ENCODE peak calls at places on chromosome 19, in five cellular contexts. N is Peyer's patch, A is breast epithelium, W is psoas muscle, F is colonic mucosa. I is an unnamed sample. For H3K36me3 and H3K9me3, the result is how much of the 10 kb centered on the place peaks cover.

GRCh38 chr19:56015756-56016155 is 29.2 kb downstream of the NLRP5 start:
- DNase-seq in A (no peak), N (no peak), W (no peak), F (no peak), I (no peak)

GRCh38 chr19:50419580-50420035 is 870 bp downstream of the SPIB start:
- DNase-seq in A (no peak), N (no peak), W (peak), F (no peak), I (no peak)

GRCh38 chr19:50417850-50418185 is 920 bp upstream of the SPIB start:
- DNase-seq in W (no peak), N (no peak), F (no peak), A (no peak), I (no peak)

GRCh38 chr19:44476559-44477408 is 23.5 kb downstream of the ZNF180 start:
- DNase-seq in F (no peak), A (no peak), N (no peak), W (no peak), I (no peak)

GRCh38 chr19:54209058-54209747 is 8.5 kb downstream of the RPS9 start:
- DNase-seq in W (no peak), N (no peak), A (no peak), F (no peak), I (peak)

GRCh38 chr19:30924670-30925069 is 424.6 kb downstream of the TSHZ3 start:
- DNase-seq in W (no peak), N (no peak), A (no peak), F (no peak), I (no peak)

GRCh38 chr19:4539697-4540581 is at the start of gene LRG1:
- DNase-seq in N (peak), F (peak), W (no peak), A (no peak), I (peak)

GRCh38 chr19:18537431-18537830 is 5.9 kb downstream of the FKBP8 start:
- DNase-seq in N (no peak), A (no peak), W (no peak), F (no peak), I (no peak)

GRCh38 chr19:42184401-42184861 is 33.0 kb downstream of the DEDD2 start:
- DNase-seq in N (peak), F (peak), A (peak), W (peak), I (peak)

GRCh38 chr19:41811036-41811435 is 14.6 kb downstream of the CEACAM3 start:
- DNase-seq in F (no peak), W (no peak), A (no peak), N (no peak), I (no peak)

GRCh38 chr19:2195361-2195760 is 31.6 kb downstream of the DOT1L start:
- DNase-seq in A (no peak), N (no peak), F (no peak), W (no peak), I (no peak)
- TF ChIP-seq CTCF in A (no peak), N (no peak), F (no peak), W (no peak), I (no peak)

DNA sequence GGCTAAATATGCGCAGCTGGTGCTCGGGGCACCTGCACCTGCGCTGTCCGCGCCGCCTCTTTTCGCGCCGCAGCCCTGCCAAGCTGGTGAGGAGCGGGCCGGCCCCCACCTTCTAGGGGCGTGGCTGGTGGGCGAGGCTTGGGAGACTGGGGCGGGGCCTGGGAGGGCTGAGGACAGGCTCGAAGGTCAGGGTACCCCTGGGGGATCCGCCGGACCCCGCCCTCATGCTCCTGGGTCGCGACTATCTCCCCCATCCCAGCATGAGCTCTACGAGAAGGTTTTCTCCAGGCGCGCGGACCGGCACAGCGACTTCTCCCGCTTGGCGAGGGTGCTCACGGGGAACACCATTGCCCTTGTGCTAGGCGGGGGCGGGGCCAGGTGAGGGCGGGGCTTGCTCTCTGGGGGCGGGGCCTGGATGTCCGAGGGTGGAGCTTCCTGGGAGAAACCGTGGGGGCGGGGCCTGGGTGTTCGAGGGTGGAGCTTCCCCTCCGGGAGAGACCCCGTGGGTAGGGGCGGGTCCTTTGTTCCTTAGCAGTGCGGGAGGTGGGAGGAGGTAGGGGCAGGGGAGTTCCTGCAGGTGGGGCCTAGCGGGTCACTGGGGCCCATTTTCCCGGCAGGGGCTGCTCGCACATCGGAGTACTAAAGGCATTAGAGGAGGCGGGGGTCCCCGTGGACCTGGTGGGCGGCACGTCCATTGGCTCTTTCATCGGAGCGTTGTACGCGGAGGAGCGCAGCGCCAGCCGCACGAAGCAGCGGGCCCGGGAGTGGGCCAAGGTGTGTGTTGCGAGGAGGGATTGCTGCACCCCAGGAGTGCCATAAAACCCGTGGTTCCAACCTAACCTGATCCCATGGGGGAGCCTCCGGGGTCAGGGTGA is 19.7 kb downstream of the PNPLA6 start:
- DNase-seq in A (no peak), F (peak), W (peak), N (no peak), I (no peak)
- H3K36me3 ChIP-seq in A (under half), F (under half), W (half or more), N (under half), I (half or more)

GRCh38 chr19:28605501-28606268 is 607.3 kb downstream of the UQCRFS1 start:
- DNase-seq in F (no peak), N (no peak), A (no peak), W (no peak), I (no peak)
- H3K9me3 ChIP-seq in F (under half), N (under half), A (under half), W (under half), I (under half)

DNA sequence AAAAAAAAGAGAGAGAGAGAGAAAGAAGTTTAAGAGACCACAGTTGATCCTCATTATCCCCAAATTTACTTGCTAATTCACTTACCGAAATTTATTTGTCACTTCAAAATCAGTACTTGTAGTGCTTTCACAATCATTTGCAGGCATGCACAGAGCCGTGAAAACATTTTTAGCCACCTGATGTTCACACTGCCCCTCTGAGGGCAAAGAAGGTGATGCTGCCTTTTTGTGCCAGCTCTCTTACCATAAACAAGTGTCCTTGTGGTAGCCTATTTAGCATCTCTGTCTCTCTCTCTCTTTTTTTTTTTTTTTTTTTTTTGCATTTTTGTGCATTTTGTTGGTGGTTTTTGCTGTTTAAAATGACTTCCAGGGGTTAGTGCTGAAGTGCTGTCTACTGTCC is 24.0 kb upstream of the CASP14 start:
- DNase-seq in A (no peak), F (no peak), W (no peak), N (no peak), I (no peak)
- TF ChIP-seq CTCF in A (no peak), F (no peak), W (no peak), N (no peak), I (no peak)

GRCh38 chr19:34347561-34348165 is 17.3 kb upstream of the GPI start:
- DNase-seq in W (no peak), N (no peak), A (no peak), F (no peak), I (no peak)
- H3K36me3 ChIP-seq in W (half or more), N (under half), A (under half), F (under half), I (under half)

DNA sequence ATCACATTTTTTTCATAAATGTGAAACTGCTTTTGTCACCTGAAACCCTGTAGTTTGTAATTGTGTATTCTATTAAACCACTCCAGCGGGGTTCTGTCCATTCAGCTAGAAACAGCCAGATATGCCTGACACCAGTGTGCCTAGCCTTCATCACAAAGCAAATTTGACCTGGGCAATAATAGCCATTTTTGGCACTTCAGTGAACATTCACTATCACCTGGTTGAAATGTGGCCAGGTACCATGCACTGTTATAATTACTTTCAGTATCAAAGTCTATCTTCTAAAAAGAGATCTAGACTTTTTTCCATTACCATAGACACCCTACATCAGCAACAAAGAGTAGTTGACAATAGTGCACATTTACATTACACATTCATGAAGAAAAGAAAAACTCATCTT is 64.5 kb downstream of the ZNF257 start:
- DNase-seq in F (no peak), N (no peak), W (no peak), A (no peak), I (no peak)
- H3K9me3 ChIP-seq in F (under half), N (under half), W (under half), A (under half), I (under half)

DNA sequence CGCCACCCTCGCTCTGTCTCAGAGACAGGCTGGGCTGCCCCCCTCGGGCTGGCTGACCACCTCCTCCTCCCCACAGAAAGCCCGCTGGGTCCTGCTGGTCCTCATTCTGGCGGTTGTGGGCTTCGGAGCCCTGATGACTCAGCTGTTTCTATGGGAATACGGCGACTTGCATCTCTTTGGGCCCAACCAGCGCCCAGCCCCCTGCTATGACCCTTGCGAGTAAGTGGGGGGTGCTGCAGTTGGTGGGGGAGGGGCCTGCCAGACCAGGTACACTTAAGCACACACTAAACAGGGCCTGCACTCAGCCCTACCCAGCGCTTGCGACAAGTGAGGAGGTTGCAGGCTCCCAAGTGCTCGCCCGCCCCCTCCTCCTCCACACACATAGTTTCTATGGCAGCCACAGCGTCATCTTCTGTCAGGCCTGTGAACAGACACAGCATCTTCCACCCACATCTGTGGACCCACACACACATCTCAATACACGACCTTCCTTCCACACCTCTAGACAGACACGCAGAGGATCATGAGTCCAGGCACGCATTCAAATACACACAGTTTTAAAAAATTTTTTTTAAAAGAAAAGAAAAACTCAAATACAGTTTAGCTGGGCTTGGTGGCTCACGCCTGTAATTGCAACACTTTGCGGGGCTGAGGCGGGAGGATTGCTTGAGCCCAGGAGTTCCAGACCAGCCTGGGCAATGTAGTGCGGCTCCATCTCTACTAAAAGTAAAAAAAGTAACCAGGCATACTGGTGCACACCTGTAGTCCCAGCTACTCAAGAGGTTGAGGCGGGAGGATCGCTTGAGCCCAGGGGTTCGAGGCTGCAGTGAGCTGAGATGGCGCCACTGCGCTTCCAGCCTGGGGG is 18.4 kb downstream of the PLD3 start:
- DNase-seq in F (no peak), W (no peak), N (no peak), A (no peak), I (peak)
- TF ChIP-seq CTCF in F (no peak), W (no peak), N (no peak), A (no peak), I (no peak)

I was measured in lung.